ENCODE peak calls at places on chromosome 5, in five cellular contexts. U is astrocyte of the spinal cord; E is stimulated activated CD4-positive, alpha-beta T cell treated with anti-CD3 and anti-CD28 coated beads, Interleukin-4, amount 100 ng/mL, for 48 hours; T is activated T-cell treated with anti-CD3 and anti-CD28 coated beads for 24 hours; Y is COR-L47. V is an unnamed sample.

GRCh38 chr5:178786424-178786823 is 56.0 kb upstream of the ZNF354A start:
- DNase-seq in T (no peak), E (no peak), U (no peak), Y (no peak), V (no peak)

GRCh38 chr5:119315516-119315949 is 40.3 kb upstream of the TNFAIP8 start:
- DNase-seq in E (no peak), U (no peak), Y (peak), T (no peak), V (peak)

GRCh38 chr5:177601126-177601525 is 1.2 kb downstream of the B4GALT7 start:
- DNase-seq in E (no peak), U (no peak), T (no peak), Y (no peak), V (no peak)

GRCh38 chr5:74094096-74094778 is 468.2 kb downstream of the ARHGEF28 start:
- DNase-seq in Y (peak), E (no peak), U (peak), T (no peak), V (no peak)

GRCh38 chr5:112996830-112997374 is 20.3 kb downstream of the DCP2 start:
- DNase-seq in E (no peak), T (no peak), U (no peak), Y (no peak), V (no peak)

GRCh38 chr5:33936004-33936380 is 194 bp upstream of the RXFP3 start:
- DNase-seq in Y (no peak), T (peak), E (peak), U (peak), V (peak)

GRCh38 chr5:34526682-34527305 is 129.3 kb upstream of the RAI14 start:
- DNase-seq in E (no peak), U (no peak), Y (no peak), T (no peak), V (peak)

GRCh38 chr5:185095-186070 is 5.9 kb upstream of the LRRC14B start:
- DNase-seq in E (no peak), U (no peak), T (no peak), Y (no peak), V (no peak)

GRCh38 chr5:149633671-149634350 is 52.5 kb downstream of the ARHGEF37 start:
- DNase-seq in T (no peak), Y (no peak), E (no peak), U (no peak), V (no peak)

GRCh38 chr5:73564644-73565165 is 734 bp downstream of the ANKRA2 start:
- DNase-seq in U (peak), Y (no peak), T (no peak), E (no peak), V (no peak)

V was measured in RPMI7951.